ENCODE peak calls at places on chromosomes 3 and 15, in nine cellular contexts. Z is Caco-2, P is natural killer cell, B is cardiac fibroblast, C is glutamatergic neuron, M is lower lobe of right lung, G is H9, F is GM12865, Y is adrenal gland. R is an unnamed sample.

GRCh38 chr15:94286581-94286980 is 55.2 kb downstream of the MCTP2 start:
- DNase-seq in G (no peak), C (no peak), F (no peak), Z (no peak), Y (no peak), P (no peak), B (no peak), M (no peak), R (no peak)

GRCh38 chr3:62835594-62836236 is 39.5 kb downstream of the CADPS start:
- DNase-seq in F (no peak), M (no peak), Y (no peak), C (no peak), Z (no peak), P (no peak), B (no peak), G (no peak), R (no peak)

GRCh38 chr15:63107895-63108546 is 13.6 kb upstream of the LACTB start:
- DNase-seq in G (no peak), Z (no peak), F (no peak), P (no peak), B (peak), C (no peak), Y (no peak), M (no peak), R (no peak)

GRCh38 chr15:98674336-98674735 is 26.0 kb downstream of the IGF1R start:
- DNase-seq in Y (peak), P (no peak), C (no peak), G (no peak), F (no peak), B (peak), Z (no peak), M (no peak), R (no peak)

GRCh38 chr15:101070024-101070423 is 150.9 kb downstream of the LRRK1 start:
- DNase-seq in Z (no peak), C (no peak), G (no peak), Y (no peak), B (no peak), F (no peak), P (no peak), M (peak), R (no peak)

GRCh38 chr15:50702762-50703334 is 16.3 kb upstream of the TRPM7 start:
- DNase-seq in P (no peak), B (no peak), Y (no peak), Z (no peak), C (no peak), G (no peak), F (no peak), M (no peak), R (no peak)

GRCh38 chr3:377158-377561 is 180.6 kb downstream of the CHL1 start:
- DNase-seq in C (no peak), G (no peak), M (no peak), F (peak), Y (no peak), P (no peak), B (peak), Z (peak), R (no peak)

GRCh38 chr15:41782486-41783271 is 8.4 kb downstream of the MAPKBP1 start:
- DNase-seq in P (no peak), G (no peak), C (no peak), Y (no peak), B (no peak), M (no peak), Z (no peak), F (peak), R (no peak)

GRCh38 chr3:141452773-141453172 is 34.1 kb upstream of the RASA2 start:
- DNase-seq in Z (no peak), B (no peak), Y (no peak), P (no peak), F (no peak), G (no peak), C (no peak), M (no peak), R (no peak)

GRCh38 chr3:117355566-117355965 is 646.0 kb downstream of the TUSC7 start:
- DNase-seq in Z (peak), G (peak), C (peak), F (peak), B (peak), M (no peak), Y (peak), P (no peak), R (peak)

GRCh38 chr3:74079961-74080562 is 455.3 kb upstream of the PDZRN3 start:
- DNase-seq in M (no peak), Z (no peak), F (no peak), P (no peak), Y (no peak), G (no peak), C (no peak), B (no peak), R (no peak)

GRCh38 chr3:38164966-38165721 is at the start of gene OXSR1:
- DNase-seq in B (peak), Z (peak), M (peak), F (peak), Y (peak), P (peak), G (peak), C (peak), R (peak)

GRCh38 chr3:123652346-123652984 is 67.6 kb upstream of the HACD2 start:
- DNase-seq in C (peak), Y (peak), F (peak), M (peak), G (peak), B (peak), Z (peak), P (no peak), R (peak)

GRCh38 chr15:98405013-98405412 is 243.3 kb upstream of the IGF1R start:
- DNase-seq in G (no peak), B (no peak), C (no peak), Y (peak), P (no peak), M (no peak), Z (no peak), F (no peak), R (no peak)

GRCh38 chr3:140250945-140251344 is 316.0 kb downstream of the CLSTN2 start:
- DNase-seq in G (no peak), F (no peak), M (no peak), B (no peak), Y (no peak), C (no peak), Z (no peak), P (no peak), R (no peak)

DNA sequence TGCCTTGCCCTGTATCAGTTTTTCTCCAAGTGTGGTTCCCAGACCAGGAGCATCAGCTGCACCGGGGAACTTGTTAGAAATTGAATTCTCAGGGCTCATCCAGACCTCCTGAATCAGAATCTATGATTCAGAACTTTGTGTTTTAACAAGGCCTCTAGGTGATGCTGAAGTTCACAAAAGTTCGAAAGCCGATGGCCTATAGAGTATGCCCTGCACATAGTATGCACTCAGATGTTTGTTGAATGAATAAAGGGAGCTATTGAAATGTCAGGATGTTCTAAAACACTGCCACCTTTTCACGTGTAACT is 666 bp upstream of the LARP6 start:
- DNase-seq in M (no peak), C (no peak), F (peak), G (no peak), B (peak), P (no peak), Y (no peak), Z (no peak), R (no peak)
- TF ChIP-seq CTCF in M (no peak), C (no peak), F (no peak), G (no peak), B (peak), P (no peak), Y (no peak), Z (no peak), R (no peak)

DNA sequence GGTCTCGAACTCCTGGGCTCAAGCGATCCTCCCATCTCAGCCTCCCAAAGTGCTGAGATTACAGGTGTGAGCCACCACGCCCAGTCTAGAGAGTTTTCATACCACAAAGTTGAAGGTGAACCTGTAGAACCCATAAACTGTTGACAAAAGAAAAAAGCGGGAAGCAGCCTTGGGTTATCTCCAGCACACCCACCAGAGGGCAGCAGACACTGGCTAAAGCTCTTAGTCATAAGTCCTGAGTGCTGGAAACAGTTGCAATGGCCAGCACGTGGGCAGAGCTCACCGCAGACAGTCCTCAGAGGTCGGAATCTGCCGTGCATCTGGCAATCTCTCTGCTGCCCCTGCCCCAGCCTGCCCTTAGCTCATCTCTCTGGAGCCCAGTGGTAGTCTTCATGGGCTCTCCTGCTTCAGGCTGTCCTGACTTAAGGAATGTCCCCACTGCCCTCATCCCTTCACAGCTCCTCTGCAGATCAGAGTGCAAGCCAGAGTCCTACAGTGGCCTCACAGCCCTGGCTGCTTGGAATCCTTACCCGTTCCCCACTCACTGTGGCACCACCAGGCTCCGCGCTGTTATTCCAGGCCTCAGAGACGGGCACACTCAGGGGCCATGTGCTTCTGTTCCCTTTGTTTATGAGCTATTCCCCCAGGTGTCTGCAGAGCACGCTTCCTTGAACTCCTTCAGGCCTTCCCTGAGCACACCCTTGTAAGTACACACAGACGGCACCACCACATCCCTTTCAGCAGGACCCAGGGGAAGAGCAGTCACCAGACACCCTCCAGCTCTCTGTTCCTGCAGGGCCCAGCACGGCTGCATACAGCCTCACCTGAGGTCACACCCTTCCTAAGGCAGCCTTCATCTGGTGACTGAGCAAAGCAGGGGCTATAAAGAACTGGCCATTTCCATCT is 8.8 kb upstream of the ELP6 start:
- DNase-seq in M (peak), B (peak), P (peak), G (peak), F (peak), C (peak), Y (peak), Z (peak), R (peak)
- TF ChIP-seq CTCF in M (peak), B (peak), P (peak), G (peak), F (peak), C (peak), Y (peak), Z (peak), R (peak)

GRCh38 chr3:59690886-59691285 is 641.1 kb upstream of the CFAP20DC start:
- DNase-seq in Y (no peak), G (no peak), C (no peak), B (no peak), F (no peak), Z (no peak), P (no peak), M (no peak), R (no peak)
- TF ChIP-seq CTCF in Y (no peak), G (no peak), C (no peak), B (no peak), F (no peak), Z (no peak), P (no peak), M (no peak), R (no peak)

DNA sequence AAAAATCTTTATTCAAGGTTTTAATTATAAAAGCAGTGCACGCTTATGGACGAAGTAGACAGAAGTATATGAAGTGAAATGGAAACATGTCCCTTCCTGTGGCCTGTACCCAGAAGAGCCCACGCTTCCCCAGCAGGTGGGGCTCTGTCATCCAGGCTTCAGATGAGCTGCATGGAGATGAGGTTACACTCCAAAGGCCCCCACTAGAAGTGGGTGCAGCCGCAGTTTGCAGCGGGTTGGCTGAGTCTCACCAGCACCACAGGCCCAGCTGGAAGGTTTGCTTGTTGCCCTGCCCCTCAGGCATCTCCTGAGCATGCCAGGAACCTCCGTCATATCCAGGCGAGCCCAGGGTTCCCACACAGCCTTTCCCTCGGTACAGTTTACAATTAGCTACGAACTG is 33.1 kb downstream of the PRR20G start:
- DNase-seq in G (no peak), F (peak), Y (no peak), P (no peak), B (no peak), M (no peak), C (no peak), Z (peak), R (no peak)
- TF ChIP-seq CTCF in G (peak), F (peak), Y (no peak), P (no peak), B (peak), M (peak), C (no peak), Z (peak), R (no peak)